ENCODE peak calls at places on chromosomes 7 and 10, in five cellular contexts. Y is heart left ventricle, I is mucosa of gallbladder, T is amniotic stem cell, C is pulmonary artery endothelial cell. L is an unnamed sample.

GRCh38 chr10:79299397-79300370 is 47.6 kb upstream of the PPIF start:
- DNase-seq in T (peak; percentile 68), I (no peak), Y (no peak), C (no peak), L (no peak)

GRCh38 chr10:102231357-102232318 is 5.5 kb downstream of the ELOVL3 start:
- DNase-seq in Y (peak; percentile 77), I (peak; percentile 13), T (no peak), C (no peak), L (no peak)

GRCh38 chr7:137967143-137968018 is 34.5 kb downstream of the CREB3L2 start:
- DNase-seq in I (no peak), Y (no peak), C (no peak), T (no peak), L (no peak)

GRCh38 chr10:95229724-95230627 is 35.9 kb downstream of the ACSM6 start:
- DNase-seq in Y (no peak), T (peak; percentile 69), I (no peak), C (no peak), L (no peak)

GRCh38 chr10:81872206-81872605 is 2.8 kb upstream of the NRG3 start:
- DNase-seq in C (no peak), Y (no peak), I (no peak), T (no peak), L (no peak)

GRCh38 chr10:114404171-114405010 is at the start of gene AFAP1L2:
- DNase-seq in Y (peak; percentile 70), T (no peak), C (no peak), I (no peak), L (no peak)

GRCh38 chr7:30869794-30870491 is 41.7 kb upstream of the AQP1 start:
- DNase-seq in I (no peak), C (peak; percentile 54), T (peak; percentile 12), Y (peak; percentile 73), L (peak; percentile 83)

GRCh38 chr10:120600871-120601644 is 144.0 kb downstream of the PLPP4 start:
- DNase-seq in Y (no peak), T (no peak), C (no peak), I (no peak), L (no peak)

GRCh38 chr10:11444148-11444516 is 167.3 kb downstream of the USP6NL start:
- DNase-seq in I (no peak), Y (no peak), T (no peak), C (no peak), L (no peak)

GRCh38 chr10:79358811-79359210 is 11.5 kb downstream of the PPIF start:
- DNase-seq in T (no peak), Y (no peak), I (peak; percentile 76), C (no peak), L (no peak)

GRCh38 chr7:114921636-114922150 is at the start of gene MDFIC:
- DNase-seq in T (no peak), I (no peak), Y (no peak), C (no peak), L (no peak)

GRCh38 chr7:25868509-25868908 is 283.5 kb upstream of the NFE2L3 start:
- DNase-seq in C (no peak), I (no peak), T (no peak), Y (no peak), L (no peak)

GRCh38 chr7:2487586-2488271 is 11.5 kb upstream of the GRIFIN start:
- DNase-seq in Y (peak; percentile 83), T (no peak), C (no peak), I (no peak), L (no peak)

GRCh38 chr10:21171936-21172773 is 275.0 kb upstream of the NEBL start:
- DNase-seq in C (no peak), I (no peak), T (no peak), Y (no peak), L (no peak)

GRCh38 chr7:30390872-30391646 is 87.5 kb downstream of the NOD1 start:
- DNase-seq in T (no peak), C (no peak), I (no peak), Y (no peak), L (no peak)

GRCh38 chr10:31886885-31887284 is 41.7 kb downstream of the ARHGAP12 start:
- DNase-seq in C (no peak), Y (no peak), T (no peak), I (no peak), L (no peak)

GRCh38 chr10:13775786-13776780 is 189.3 kb downstream of the PRPF18 start:
- DNase-seq in T (peak; percentile 27), I (no peak), C (no peak), Y (no peak), L (no peak)

GRCh38 chr7:36390199-36391090 is 783 bp downstream of the ANLN start:
- DNase-seq in C (peak; percentile 62), Y (peak; percentile 79), T (peak; percentile 72), I (peak; percentile 70), L (no peak)

GRCh38 chr10:95793401-95794045 is 37.6 kb downstream of the ENTPD1 start:
- DNase-seq in C (no peak), Y (no peak), T (no peak), I (no peak), L (no peak)

GRCh38 chr7:39269034-39269433 is 291.3 kb downstream of the POU6F2 start:
- DNase-seq in T (no peak), C (no peak), I (no peak), Y (no peak), L (no peak)

GRCh38 chr7:119999743-120000475 is 273.1 kb upstream of the KCND2 start:
- DNase-seq in Y (no peak), I (no peak), T (no peak), C (no peak), L (no peak)

GRCh38 chr7:158705234-158705890 is 758 bp upstream of the NCAPG2 start:
- DNase-seq in I (no peak), C (no peak), T (no peak), Y (no peak), L (no peak)

GRCh38 chr7:82506702-82507101 is 63.1 kb upstream of the CACNA2D1 start:
- DNase-seq in I (peak; percentile 23), Y (no peak), T (no peak), C (no peak), L (no peak)

GRCh38 chr7:78794101-78794500 is 659.4 kb downstream of the MAGI2 start:
- DNase-seq in T (peak; percentile 42), C (no peak), I (no peak), Y (no peak), L (no peak)